ENCODE peak calls at places on chromosomes 5 and 9, in ten cellular contexts. T, P, N, V, G, D, R, M, O and X are unnamed samples.

GRCh38 chr9:126028746-126029145 is 281.6 kb downstream of the PBX3 start:
- DNase-seq in D (no peak), V (no peak), T (no peak), G (no peak), P (no peak), O (no peak), M (no peak), R (no peak), N (no peak), X (no peak)

GRCh38 chr9:124665391-124666058 is 105.6 kb downstream of the NR6A1 start:
- DNase-seq in P (no peak), N (no peak), M (no peak), O (no peak), D (no peak), T (no peak), R (no peak), V (no peak), G (no peak), X (no peak)

GRCh38 chr5:56094579-56095361 is 100.0 kb upstream of the IL6ST start:
- DNase-seq in O (no peak), G (no peak), D (no peak), P (no peak), T (no peak), V (no peak), M (no peak), R (no peak), N (no peak), X (no peak)

GRCh38 chr5:134600600-134600999 is 32.0 kb downstream of the SAR1B start:
- DNase-seq in O (no peak), G (no peak), P (no peak), D (no peak), V (no peak), N (no peak), R (no peak), M (no peak), T (no peak), X (no peak)

GRCh38 chr9:114303571-114303970 is 19.3 kb upstream of the ORM1 start:
- DNase-seq in G (peak; percentile 10), P (peak; percentile 29), V (no peak), D (peak; percentile 10), M (no peak), O (no peak), T (no peak), N (no peak), R (no peak), X (no peak)

GRCh38 chr5:2758632-2759031 is 7.2 kb upstream of the IRX2 start:
- DNase-seq in D (no peak), M (no peak), V (no peak), O (no peak), R (no peak), N (no peak), P (no peak), T (no peak), G (no peak), X (no peak)

GRCh38 chr5:145680744-145681143 is 154.4 kb downstream of the PRELID2 start:
- DNase-seq in D (no peak), M (no peak), P (no peak), O (no peak), N (no peak), R (no peak), G (no peak), T (peak; percentile 84), V (no peak), X (no peak)

GRCh38 chr9:33210006-33210715 is 29.8 kb upstream of the SPINK4 start:
- DNase-seq in M (no peak), G (no peak), P (no peak), D (no peak), N (no peak), O (no peak), V (no peak), T (peak; percentile 15), R (no peak), X (no peak)

GRCh38 chr5:73286891-73287290 is 113.9 kb downstream of the TMEM174 start:
- DNase-seq in R (no peak), N (no peak), V (no peak), M (no peak), D (no peak), P (no peak), T (no peak), O (no peak), G (no peak), X (no peak)

GRCh38 chr9:135914921-135915320 is 7.6 kb upstream of the CAMSAP1 start:
- DNase-seq in D (no peak), M (no peak), G (no peak), N (no peak), P (no peak), O (no peak), R (no peak), V (no peak), T (no peak), X (no peak)

GRCh38 chr5:60687927-60688720 is 11.8 kb downstream of the DEPDC1B start:
- DNase-seq in T (no peak), P (no peak), M (peak; percentile 66), D (no peak), G (no peak), V (no peak), N (no peak), R (no peak), O (peak; percentile 67), X (no peak)

GRCh38 chr9:18791074-18791473 is 241.9 kb downstream of the SAXO1 start:
- DNase-seq in O (peak; percentile 56), M (peak; percentile 91), G (no peak), P (peak; percentile 67), D (no peak), V (peak; percentile 24), R (no peak), N (no peak), T (no peak), X (no peak)

GRCh38 chr5:91180506-91180905 is 202.6 kb downstream of the ARRDC3 start:
- DNase-seq in G (no peak), M (no peak), V (no peak), R (no peak), O (no peak), T (no peak), P (no peak), N (no peak), D (no peak), X (no peak)

GRCh38 chr5:91177639-91178038 is 205.5 kb downstream of the ARRDC3 start:
- DNase-seq in G (no peak), V (no peak), P (no peak), D (no peak), T (no peak), R (no peak), N (no peak), M (no peak), O (no peak), X (no peak)

GRCh38 chr5:91177085-91177484 is 206.0 kb downstream of the ARRDC3 start:
- DNase-seq in R (no peak), M (no peak), P (no peak), G (no peak), T (no peak), D (no peak), O (no peak), V (no peak), N (no peak), X (no peak)

GRCh38 chr5:91178461-91178860 is 204.7 kb downstream of the ARRDC3 start:
- DNase-seq in P (no peak), G (no peak), M (no peak), D (no peak), R (peak; percentile 43), O (no peak), N (no peak), V (no peak), T (no peak), X (no peak)

GRCh38 chr5:91179018-91179417 is 204.1 kb downstream of the ARRDC3 start:
- DNase-seq in T (no peak), D (no peak), P (no peak), R (no peak), O (no peak), M (no peak), G (no peak), N (no peak), V (no peak), X (no peak)
- TF ChIP-seq POLR2AphosphoS5 in T (no peak), D (no peak), P (no peak), R (no peak), O (no peak), M (no peak), G (no peak), N (no peak), V (no peak), X (no peak)

GRCh38 chr5:45623855-45624254 is 72.3 kb downstream of the HCN1 start:
- DNase-seq in V (no peak), D (no peak), T (no peak), G (no peak), P (no peak), N (no peak), O (no peak), R (no peak), M (no peak), X (no peak)
- H3K27ac ChIP-seq in V (no peak overlapping the region), D (no peak overlapping the region), T (no peak overlapping the region), G (no peak overlapping the region), P (no peak overlapping the region), N (no peak overlapping the region), O (no peak overlapping the region), R (no peak overlapping the region), M (no peak overlapping the region), X (no peak overlapping the region)

DNA sequence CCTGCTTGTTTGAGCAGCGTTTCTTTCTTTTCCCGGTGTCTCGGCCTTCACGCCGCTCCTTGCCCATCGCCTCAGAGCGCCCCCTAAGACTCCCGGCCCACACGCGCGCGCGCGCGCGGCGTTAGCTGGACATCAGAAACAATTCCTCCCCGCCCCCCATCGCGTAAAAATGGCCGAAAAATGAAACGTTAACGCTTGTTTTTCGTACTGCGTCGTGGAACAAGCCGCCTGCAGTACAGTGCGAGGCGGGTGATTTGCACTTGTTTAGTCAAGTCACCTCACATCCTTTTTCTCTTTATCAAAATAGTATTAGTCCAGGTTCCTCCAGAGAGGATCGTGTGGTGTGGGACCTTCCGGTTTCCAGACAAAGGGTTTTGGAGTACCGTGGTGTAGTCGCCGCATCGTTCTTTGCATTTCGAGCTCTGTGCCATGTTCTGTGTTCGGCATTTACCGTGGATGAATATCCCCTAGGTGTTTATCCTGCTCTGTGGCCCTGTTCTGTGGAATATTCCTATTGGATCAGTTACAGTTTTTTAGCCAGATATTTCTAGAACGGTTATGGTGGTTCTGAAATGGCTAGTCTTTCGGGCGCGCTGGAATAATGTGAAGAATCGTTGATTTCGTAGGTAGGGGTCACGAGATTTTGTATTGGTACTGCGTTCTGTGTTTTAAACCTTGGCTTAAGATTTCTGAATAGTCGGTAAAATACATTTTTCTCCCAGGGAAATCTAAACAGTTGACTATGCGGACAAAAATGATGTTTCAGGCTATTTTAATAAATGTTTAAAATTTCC is 1.0 kb downstream of the MATR3 start:
- DNase-seq in O (peak; percentile 94), R (no peak), M (peak; percentile 73), T (peak; percentile 88), D (peak; percentile 68), V (peak; percentile 65), N (no peak), G (peak; percentile 70), P (peak; percentile 70), X (peak; percentile 73)
- TF ChIP-seq POLR2AphosphoS5 in O (no peak), R (no peak), M (no peak), T (peak; percentile 15), D (no peak), V (peak; percentile 48), N (peak; percentile 64), G (no peak), P (peak; percentile 65), X (no peak)

GRCh38 chr9:110969971-110970381 is 68.3 kb downstream of the LPAR1 start:
- DNase-seq in N (no peak), T (no peak), D (no peak), V (no peak), R (no peak), G (no peak), M (no peak), O (no peak), P (no peak), X (no peak)
- H3K27ac ChIP-seq in N (no peak overlapping the region), T (no peak overlapping the region), D (no peak overlapping the region), V (no peak overlapping the region), R (no peak overlapping the region), G (no peak overlapping the region), M (no peak overlapping the region), O (no peak overlapping the region), P (no peak overlapping the region), X (no peak overlapping the region)